ENCODE peak calls at places on chromosomes 12 and 14, in six cellular contexts. O, F, A, D, R and J are unnamed samples.

GRCh38 chr14:104512771-104513640 is 66.6 kb upstream of the C14orf180 start:
- DNase-seq in D (no peak), F (no peak), A (no peak), R (no peak), O (no peak), J (no peak)

GRCh38 chr12:48176417-48176751 is 7.1 kb upstream of the CCDC184 start:
- DNase-seq in A (no peak), D (no peak), O (no peak), R (no peak), F (no peak), J (no peak)

GRCh38 chr14:71122866-71123565 is 215.8 kb downstream of the PCNX1 start:
- DNase-seq in O (no peak), A (no peak), D (no peak), R (no peak), F (no peak), J (no peak)

GRCh38 chr14:55964081-55964480 is 154.1 kb upstream of the PELI2 start:
- DNase-seq in F (no peak), D (no peak), R (no peak), A (no peak), O (no peak), J (no peak)

GRCh38 chr12:49110191-49111155 is at the start of gene LMBR1L:
- DNase-seq in D (peak), R (peak), F (peak), O (peak), A (peak), J (peak)

GRCh38 chr14:59664741-59665140 is 88.1 kb upstream of the CCDC175 start:
- DNase-seq in O (no peak), A (no peak), D (no peak), F (no peak), R (no peak), J (no peak)

GRCh38 chr12:28578361-28578760 is 388.1 kb downstream of the CCDC91 start:
- DNase-seq in O (no peak), D (peak), R (no peak), F (no peak), A (no peak), J (no peak)

GRCh38 chr14:30131698-30132097 is 204.1 kb upstream of the PRKD1 start:
- DNase-seq in O (no peak), R (no peak), A (no peak), F (no peak), D (no peak), J (no peak)

GRCh38 chr14:99982449-99983250 is 82.6 kb upstream of the EVL start:
- DNase-seq in F (peak), D (no peak), A (peak), R (peak), O (no peak), J (no peak)

GRCh38 chr12:64701283-64701682 is 57.9 kb downstream of the GNS start:
- DNase-seq in D (no peak), F (no peak), A (no peak), R (no peak), O (no peak), J (no peak)

GRCh38 chr12:124321556-124322270 is 26.8 kb downstream of the RFLNA start:
- DNase-seq in D (no peak), F (no peak), R (no peak), A (no peak), O (no peak), J (no peak)

GRCh38 chr14:68670344-68670725 is 122.5 kb downstream of the ZFP36L1 start:
- DNase-seq in D (no peak), O (no peak), R (no peak), A (no peak), F (no peak), J (no peak)

GRCh38 chr12:6452908-6453630 is 1.2 kb downstream of the TAPBPL start:
- DNase-seq in A (no peak), O (no peak), F (no peak), R (no peak), D (no peak), J (peak)

GRCh38 chr12:98355322-98355721 is 160.1 kb upstream of the TMPO start:
- DNase-seq in A (no peak), R (no peak), F (no peak), O (no peak), D (no peak), J (no peak)

GRCh38 chr12:105041186-105041585 is 43.1 kb downstream of the ALDH1L2 start:
- DNase-seq in R (no peak), D (no peak), F (no peak), A (no peak), O (no peak), J (no peak)